ENCODE peak calls at places on chromosomes 7 and 10, in four cellular contexts. Y is A549, F is stomach, T is BE2C. E is an unnamed sample.

GRCh38 chr10:36324831-36325230 is 682.7 kb upstream of the FZD8 start:
- DNase-seq in Y (no peak), F (no peak), T (no peak), E (no peak)

GRCh38 chr10:71219918-71220688 is 7.7 kb downstream of the UNC5B start:
- DNase-seq in Y (no peak), F (no peak), T (peak), E (no peak)

GRCh38 chr7:129370812-129371211 is 63.4 kb upstream of the STRIP2 start:
- DNase-seq in Y (no peak), F (no peak), T (no peak), E (no peak)

GRCh38 chr10:84715911-84716310 is 387.5 kb downstream of the CCSER2 start:
- DNase-seq in Y (peak), F (no peak), T (peak), E (no peak)

GRCh38 chr7:22776964-22777363 is 45.7 kb downstream of the TOMM7 start:
- DNase-seq in Y (no peak), F (no peak), T (no peak), E (no peak)

GRCh38 chr7:98879198-98879988 is 1.1 kb downstream of the TRRAP start:
- DNase-seq in Y (peak), F (no peak), T (no peak), E (no peak)

GRCh38 chr7:51246258-51247245 is 70.1 kb downstream of the COBL start:
- DNase-seq in Y (no peak), F (no peak), T (no peak), E (no peak)

GRCh38 chr7:107850671-107851070 is 40.3 kb upstream of the DLD start:
- DNase-seq in Y (no peak), F (no peak), T (no peak), E (no peak)

GRCh38 chr7:4210821-4211220 is 471.3 kb upstream of the FOXK1 start:
- DNase-seq in Y (no peak), F (no peak), T (no peak), E (no peak)

DNA sequence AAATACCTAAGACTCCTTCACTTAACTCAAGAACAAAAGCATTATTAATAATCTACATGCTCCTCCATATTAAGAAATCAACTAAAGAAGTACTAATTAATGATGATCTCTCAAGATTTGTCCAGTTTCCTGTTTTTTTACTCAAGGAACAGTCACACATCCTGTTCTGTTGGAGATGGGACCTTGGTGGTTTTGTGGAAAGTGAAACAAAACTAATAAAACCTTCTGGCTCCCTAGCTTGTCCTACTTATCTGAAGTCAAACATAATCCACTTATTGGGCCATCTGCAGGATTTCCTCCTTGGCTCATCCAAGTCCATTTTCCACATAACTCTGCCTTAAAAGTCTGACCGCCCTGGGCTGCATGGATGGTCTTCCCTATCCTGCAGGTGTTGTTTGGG is 39.3 kb upstream of the TARP start:
- DNase-seq in Y (no peak), F (no peak), T (no peak), E (no peak)
- H3K4me3 ChIP-seq in Y (no peak), F (no peak), T (no peak), E (no peak)

DNA sequence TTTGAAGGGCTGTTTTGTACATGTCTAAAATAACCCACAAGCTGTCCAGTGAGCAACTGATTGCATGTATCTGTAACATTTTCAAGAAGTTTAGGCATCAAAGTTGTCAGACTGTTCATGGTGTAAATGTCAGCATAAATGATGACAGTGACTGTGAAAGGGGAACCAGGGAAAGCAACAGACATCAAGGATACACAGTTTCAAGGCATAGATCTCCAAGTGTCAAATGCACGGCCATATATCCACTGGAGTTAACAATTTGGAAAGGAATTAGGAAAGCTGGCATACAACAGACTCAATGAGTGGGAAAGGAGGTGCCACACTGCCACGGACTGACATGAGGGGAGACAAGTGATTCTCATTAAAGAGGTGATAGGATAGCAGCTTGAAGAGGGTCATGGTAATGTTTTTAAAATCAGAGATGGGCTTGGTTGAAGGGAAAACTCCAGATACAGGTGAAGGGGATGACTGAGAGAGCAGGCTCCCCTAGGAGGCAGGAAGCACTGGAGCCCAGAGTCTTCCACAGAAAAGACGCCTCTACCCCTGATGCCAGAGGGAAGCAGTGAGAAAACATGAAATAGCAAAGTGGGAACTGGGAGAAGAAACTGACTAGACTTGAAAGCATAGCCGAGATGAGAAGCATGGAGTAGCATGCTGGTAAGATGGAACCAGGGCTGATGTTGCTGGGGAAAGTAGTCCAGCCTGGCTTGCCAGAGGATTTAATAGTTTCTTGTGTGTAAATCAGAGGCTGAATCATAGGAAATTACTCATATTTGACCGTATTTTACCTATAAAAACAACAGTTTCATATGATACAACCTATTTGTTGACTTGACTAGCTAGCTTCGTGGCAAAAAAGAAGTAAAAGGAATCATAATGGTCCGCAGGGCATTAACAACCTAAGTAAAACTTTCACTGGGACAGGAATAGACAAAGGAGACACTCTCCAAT is 18.6 kb downstream of the NSMCE4A start:
- DNase-seq in Y (no peak), F (no peak), T (no peak), E (no peak)
- TF ChIP-seq CTCF in Y (no peak), F (no peak), T (no peak), E (no peak)

GRCh38 chr7:69687739-69688431 is 89.6 kb downstream of the AUTS2 start:
- DNase-seq in Y (no peak), F (no peak), T (no peak), E (no peak)

GRCh38 chr7:69691327-69691726 is 93.1 kb downstream of the AUTS2 start:
- DNase-seq in Y (no peak), F (no peak), T (no peak), E (no peak)

GRCh38 chr7:69690329-69690728 is 92.1 kb downstream of the AUTS2 start:
- DNase-seq in Y (no peak), F (no peak), T (no peak), E (no peak)

GRCh38 chr7:69693042-69693441 is 94.8 kb downstream of the AUTS2 start:
- DNase-seq in Y (no peak), F (no peak), T (no peak), E (no peak)

GRCh38 chr7:69691734-69692133 is 93.5 kb downstream of the AUTS2 start:
- DNase-seq in Y (no peak), F (no peak), T (no peak), E (no peak)
- H3K4me3 ChIP-seq in Y (no peak), F (no peak), T (no peak), E (no peak)

DNA sequence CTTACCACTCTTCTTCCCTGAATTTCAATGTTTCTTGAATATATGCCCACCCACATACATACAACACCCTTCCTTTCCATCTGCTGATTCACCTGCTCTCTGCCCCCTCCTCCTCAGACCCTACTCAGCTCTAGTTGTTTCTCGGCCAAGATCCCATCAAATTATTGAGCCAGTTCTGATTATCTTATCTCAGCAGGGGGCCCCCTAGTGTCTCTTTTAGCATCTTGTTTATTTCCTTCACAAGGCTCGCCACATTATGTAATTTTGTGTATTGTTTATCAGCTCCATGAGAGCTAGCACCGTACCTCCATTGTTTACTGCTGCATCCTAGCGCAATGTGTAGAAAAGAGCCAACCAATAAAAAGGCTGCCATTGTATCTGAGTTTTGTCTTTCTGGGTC is 71.9 kb downstream of the FAM13C start:
- DNase-seq in Y (no peak), F (no peak), T (no peak), E (no peak)
- TF ChIP-seq CTCF in Y (no peak), F (no peak), T (peak), E (peak)

DNA sequence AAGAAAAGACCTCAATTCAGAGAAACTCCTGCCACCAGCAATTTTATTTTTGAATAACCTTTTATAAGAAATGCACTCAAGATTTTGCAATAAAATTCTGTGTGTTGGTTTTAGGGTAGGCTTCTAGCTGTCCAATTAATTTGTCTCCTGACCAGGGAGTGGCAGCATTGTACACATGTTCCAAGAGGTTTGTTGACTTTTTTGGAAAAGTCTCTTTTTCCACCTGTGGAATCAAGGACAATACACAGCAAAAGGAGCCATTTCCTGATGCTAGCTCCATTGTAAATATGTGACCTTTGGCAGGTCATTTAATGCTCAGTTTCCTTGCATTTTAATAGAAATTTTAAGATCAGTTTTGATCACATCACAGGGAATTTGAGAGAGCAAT is 1.8 kb downstream of the GIMAP5 start:
- DNase-seq in Y (no peak), F (no peak), T (no peak), E (no peak)
- H3K4me3 ChIP-seq in Y (no peak), F (peak), T (no peak), E (no peak)

GRCh38 chr10:13348216-13349017 is at the start of gene SEPHS1:
- DNase-seq in Y (peak), F (peak), T (peak), E (peak)
- TF ChIP-seq CTCF in Y (peak), F (no peak), T (no peak), E (no peak)

GRCh38 chr10:77393411-77393810 is 244.2 kb downstream of the KCNMA1 start:
- DNase-seq in Y (no peak), F (no peak), T (no peak), E (no peak)

GRCh38 chr10:77390481-77390891 is 247.1 kb downstream of the KCNMA1 start:
- DNase-seq in Y (no peak), F (no peak), T (peak), E (no peak)

GRCh38 chr10:77392236-77392721 is 245.3 kb downstream of the KCNMA1 start:
- DNase-seq in Y (peak), F (no peak), T (peak), E (peak)

GRCh38 chr10:77392851-77393250 is 244.8 kb downstream of the KCNMA1 start:
- DNase-seq in Y (peak), F (no peak), T (peak), E (peak)

DNA sequence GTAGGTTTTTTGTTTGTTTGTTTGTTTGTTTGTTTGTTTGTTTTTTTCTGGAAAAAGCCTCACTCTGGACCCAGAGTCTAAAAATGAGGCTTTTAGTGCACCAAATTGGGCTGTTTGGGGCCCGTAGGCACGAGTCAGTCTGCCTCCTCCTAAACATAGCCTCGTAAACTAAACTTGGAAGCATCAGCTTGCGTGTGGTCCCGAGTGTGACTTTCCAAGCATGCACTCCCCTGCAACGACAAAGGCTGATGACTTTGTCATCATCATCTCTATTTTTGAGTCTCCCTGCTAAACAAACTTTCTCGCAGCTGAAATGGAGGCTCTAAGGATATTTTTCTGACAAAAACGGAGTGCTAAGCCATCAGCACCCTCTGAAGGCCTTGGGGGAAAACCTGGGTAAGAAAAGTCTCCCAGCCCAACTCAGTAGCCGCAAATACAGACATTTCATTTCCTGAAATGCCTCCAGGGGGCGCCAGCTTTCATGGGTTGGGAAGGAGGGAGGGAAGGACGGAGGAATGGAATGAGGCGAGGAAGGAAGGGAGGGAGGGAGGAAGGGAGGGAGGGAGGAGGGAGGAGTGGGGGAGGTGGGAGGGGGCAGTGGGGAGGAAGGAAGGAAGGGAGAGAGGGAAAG is 245.9 kb downstream of the KCNMA1 start:
- DNase-seq in Y (peak), F (peak), T (peak), E (peak)
- H3K4me3 ChIP-seq in Y (no peak), F (no peak), T (no peak), E (no peak)

GRCh38 chr10:90718185-90718584 is 139.7 kb downstream of the HTR7 start:
- DNase-seq in Y (no peak), F (no peak), T (no peak), E (no peak)
- TF ChIP-seq CTCF in Y (no peak), F (no peak), T (no peak), E (peak)

GRCh38 chr7:38393874-38394273 is 120.4 kb upstream of the TARP start:
- DNase-seq in Y (no peak), F (no peak), T (no peak), E (no peak)

GRCh38 chr7:38394703-38395102 is 121.3 kb upstream of the TARP start:
- DNase-seq in Y (no peak), F (no peak), T (no peak), E (no peak)

GRCh38 chr7:38398725-38399321 is 125.4 kb upstream of the TARP start:
- DNase-seq in Y (peak), F (peak), T (peak), E (peak)
- H3K4me3 ChIP-seq in Y (no peak), F (no peak), T (no peak), E (no peak)

GRCh38 chr10:98135222-98135899 is 904 bp downstream of the R3HCC1L start:
- DNase-seq in Y (no peak), F (no peak), T (no peak), E (no peak)

GRCh38 chr10:98134431-98135221 is at the start of gene R3HCC1L:
- DNase-seq in Y (peak), F (peak), T (peak), E (peak)

GRCh38 chr10:98138031-98138430 is 3.6 kb downstream of the R3HCC1L start:
- DNase-seq in Y (no peak), F (no peak), T (no peak), E (no peak)

GRCh38 chr10:98131615-98132014 is 2.8 kb upstream of the R3HCC1L start:
- DNase-seq in Y (no peak), F (no peak), T (no peak), E (no peak)

DNA sequence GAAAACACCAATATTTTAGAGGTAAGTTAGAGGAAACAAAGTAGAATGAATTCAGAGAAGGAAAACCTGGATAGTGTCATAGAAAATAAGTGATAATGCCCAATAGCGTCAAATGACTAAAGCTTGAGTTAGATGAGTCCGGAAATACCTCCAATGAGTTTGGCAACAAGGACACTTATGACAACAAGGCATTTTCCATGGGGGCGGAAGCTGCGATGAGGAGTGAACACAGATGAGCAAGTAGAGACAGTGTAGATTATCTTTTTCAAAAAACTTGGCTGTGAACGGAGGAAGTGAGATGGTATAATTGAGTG is 383 bp upstream of the R3HCC1L start:
- DNase-seq in Y (peak), F (no peak), T (no peak), E (no peak)
- TF ChIP-seq CTCF in Y (no peak), F (no peak), T (no peak), E (no peak)

E was measured in HFF-Myc.